ENCODE peak calls at places on chromosomes 1 and 21, in eight cellular contexts. One of them, this sample, is unnamed.

GRCh38 chr1:224502459-224503160 is 68.0 kb upstream of the WDR26 start:
- DNase-seq in ascending aorta: no peak
- DNase-seq in endothelial cell: peak; percentile 22
- DNase-seq in GM06990: no peak
- DNase-seq in MM.1S: no peak
- DNase-seq in progenitor cell of endocrine pancreas: no peak
- DNase-seq in HCT116: no peak
- DNase-seq in A549: no peak
- DNase-seq in this sample: no peak

GRCh38 chr21:43929217-43929971 is 64.4 kb downstream of the AGPAT3 start:
- DNase-seq in A549: no peak
- DNase-seq in HCT116: no peak
- DNase-seq in progenitor cell of endocrine pancreas: no peak
- DNase-seq in GM06990: no peak
- DNase-seq in MM.1S: no peak
- DNase-seq in endothelial cell: no peak
- DNase-seq in ascending aorta: no peak
- DNase-seq in this sample: no peak

GRCh38 chr1:243890576-243890975 is 40.5 kb upstream of the AKT3 start:
- DNase-seq in GM06990: no peak
- DNase-seq in A549: no peak
- DNase-seq in MM.1S: no peak
- DNase-seq in ascending aorta: no peak
- DNase-seq in HCT116: no peak
- DNase-seq in progenitor cell of endocrine pancreas: no peak
- DNase-seq in endothelial cell: no peak
- DNase-seq in this sample: no peak

GRCh38 chr1:46221749-46222148 is 18.6 kb downstream of the LURAP1 start:
- DNase-seq in A549: no peak
- DNase-seq in MM.1S: no peak
- DNase-seq in ascending aorta: no peak
- DNase-seq in HCT116: no peak
- DNase-seq in GM06990: no peak
- DNase-seq in endothelial cell: no peak
- DNase-seq in progenitor cell of endocrine pancreas: no peak
- DNase-seq in this sample: no peak

GRCh38 chr1:34794001-34794789 is 1.4 kb downstream of the GJA4 start:
- DNase-seq in ascending aorta: no peak
- DNase-seq in MM.1S: no peak
- DNase-seq in HCT116: no peak
- DNase-seq in A549: no peak
- DNase-seq in progenitor cell of endocrine pancreas: no peak
- DNase-seq in GM06990: no peak
- DNase-seq in endothelial cell: no peak
- DNase-seq in this sample: no peak

GRCh38 chr21:43721225-43721605 is 2.3 kb downstream of the PDXK start:
- DNase-seq in ascending aorta: no peak
- DNase-seq in MM.1S: no peak
- DNase-seq in endothelial cell: no peak
- DNase-seq in GM06990: no peak
- DNase-seq in A549: no peak
- DNase-seq in progenitor cell of endocrine pancreas: no peak
- DNase-seq in HCT116: no peak
- DNase-seq in this sample: no peak

GRCh38 chr1:9200441-9200840 is 34.1 kb upstream of the H6PD start:
- DNase-seq in GM06990: no peak
- DNase-seq in HCT116: no peak
- DNase-seq in ascending aorta: no peak
- DNase-seq in progenitor cell of endocrine pancreas: no peak
- DNase-seq in endothelial cell: no peak
- DNase-seq in A549: no peak
- DNase-seq in MM.1S: no peak
- DNase-seq in this sample: peak; percentile 45

GRCh38 chr1:215631040-215631439 is 63.9 kb downstream of the KCTD3 start:
- DNase-seq in GM06990: no peak
- DNase-seq in ascending aorta: no peak
- DNase-seq in progenitor cell of endocrine pancreas: no peak
- DNase-seq in MM.1S: no peak
- DNase-seq in endothelial cell: no peak
- DNase-seq in HCT116: no peak
- DNase-seq in A549: no peak
- DNase-seq in this sample: no peak

GRCh38 chr21:33360871-33361602 is 36.3 kb downstream of the IFNAR1 start:
- DNase-seq in progenitor cell of endocrine pancreas: peak; percentile 69
- DNase-seq in GM06990: peak; percentile 71
- DNase-seq in HCT116: no peak
- DNase-seq in endothelial cell: peak; percentile 82
- DNase-seq in MM.1S: peak; percentile 87
- DNase-seq in A549: peak; percentile 76
- DNase-seq in ascending aorta: peak; percentile 16
- DNase-seq in this sample: peak; percentile 73

GRCh38 chr1:73998348-73998959 is 199.5 kb downstream of the LRRIQ3 start:
- DNase-seq in A549: peak; percentile 41
- DNase-seq in endothelial cell: no peak
- DNase-seq in MM.1S: peak; percentile 72
- DNase-seq in ascending aorta: no peak
- DNase-seq in progenitor cell of endocrine pancreas: no peak
- DNase-seq in HCT116: peak; percentile 8
- DNase-seq in GM06990: peak; percentile 15
- DNase-seq in this sample: peak; percentile 10

GRCh38 chr1:210647406-210648333 is 319.0 kb downstream of the HHAT start:
- DNase-seq in progenitor cell of endocrine pancreas: no peak
- DNase-seq in MM.1S: peak; percentile 38
- DNase-seq in ascending aorta: no peak
- DNase-seq in endothelial cell: no peak
- DNase-seq in GM06990: no peak
- DNase-seq in A549: no peak
- DNase-seq in HCT116: no peak
- DNase-seq in this sample: no peak

GRCh38 chr1:31224102-31224501 is 15.6 kb downstream of the NKAIN1 start:
- DNase-seq in endothelial cell: no peak
- DNase-seq in GM06990: no peak
- DNase-seq in MM.1S: no peak
- DNase-seq in progenitor cell of endocrine pancreas: no peak
- DNase-seq in ascending aorta: no peak
- DNase-seq in HCT116: no peak
- DNase-seq in A549: no peak
- DNase-seq in this sample: no peak

GRCh38 chr1:4019606-4020331 is 119.7 kb upstream of the C1orf174 start:
- DNase-seq in HCT116: no peak
- DNase-seq in A549: no peak
- DNase-seq in MM.1S: no peak
- DNase-seq in ascending aorta: no peak
- DNase-seq in endothelial cell: no peak
- DNase-seq in progenitor cell of endocrine pancreas: no peak
- DNase-seq in GM06990: no peak
- DNase-seq in this sample: no peak

GRCh38 chr1:199460933-199461332 is 566.6 kb upstream of the NR5A2 start:
- DNase-seq in HCT116: no peak
- DNase-seq in ascending aorta: no peak
- DNase-seq in progenitor cell of endocrine pancreas: no peak
- DNase-seq in GM06990: peak; percentile 8
- DNase-seq in A549: no peak
- DNase-seq in endothelial cell: no peak
- DNase-seq in MM.1S: peak; percentile 55
- DNase-seq in this sample: no peak

GRCh38 chr1:5611431-5611830 is 380.8 kb downstream of the NPHP4 start:
- DNase-seq in GM06990: no peak
- DNase-seq in progenitor cell of endocrine pancreas: no peak
- DNase-seq in ascending aorta: no peak
- DNase-seq in MM.1S: no peak
- DNase-seq in HCT116: peak; percentile 32
- DNase-seq in endothelial cell: no peak
- DNase-seq in A549: no peak
- DNase-seq in this sample: no peak

GRCh38 chr1:210298936-210299335 is 29.8 kb upstream of the HHAT start:
- DNase-seq in HCT116: no peak
- DNase-seq in A549: no peak
- DNase-seq in MM.1S: no peak
- DNase-seq in endothelial cell: no peak
- DNase-seq in GM06990: no peak
- DNase-seq in ascending aorta: no peak
- DNase-seq in progenitor cell of endocrine pancreas: no peak
- DNase-seq in this sample: no peak

DNA sequence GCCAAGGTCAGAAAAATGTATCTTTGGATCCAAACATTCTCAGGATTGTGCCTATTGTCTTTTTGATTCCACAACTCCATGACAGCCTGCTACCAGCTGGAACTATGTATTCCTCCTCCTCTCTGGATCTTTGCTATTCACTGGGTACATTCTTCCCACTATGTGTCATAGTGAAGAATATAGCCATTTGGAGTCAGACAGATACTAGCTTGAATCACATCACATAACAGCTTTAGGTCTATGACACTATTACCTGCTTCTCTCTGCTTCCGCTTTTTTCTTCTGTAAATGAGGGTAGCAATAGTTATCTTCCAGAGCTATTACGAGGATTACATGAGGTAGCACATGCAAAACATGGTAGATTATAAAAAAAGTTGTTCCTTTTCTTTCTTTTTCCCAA is 5.4 kb upstream of the EXO1 start:
- DNase-seq in ascending aorta: no peak
- DNase-seq in MM.1S: no peak
- DNase-seq in A549: no peak
- DNase-seq in endothelial cell: no peak
- DNase-seq in HCT116: no peak
- DNase-seq in GM06990: no peak
- DNase-seq in progenitor cell of endocrine pancreas: no peak
- DNase-seq in this sample: no peak
- TF ChIP-seq CTCF in ascending aorta: no peak
- TF ChIP-seq CTCF in MM.1S: no peak
- TF ChIP-seq CTCF in A549: no peak
- TF ChIP-seq CTCF in endothelial cell: no peak
- TF ChIP-seq CTCF in HCT116: no peak
- TF ChIP-seq CTCF in GM06990: no peak
- TF ChIP-seq CTCF in progenitor cell of endocrine pancreas: no peak
- TF ChIP-seq CTCF in this sample: no peak

GRCh38 chr1:81775510-81775909 is 25.2 kb upstream of the ADGRL2 start:
- DNase-seq in A549: no peak
- DNase-seq in ascending aorta: no peak
- DNase-seq in endothelial cell: no peak
- DNase-seq in HCT116: no peak
- DNase-seq in progenitor cell of endocrine pancreas: no peak
- DNase-seq in GM06990: no peak
- DNase-seq in MM.1S: no peak
- DNase-seq in this sample: no peak
- TF ChIP-seq CTCF in A549: no peak
- TF ChIP-seq CTCF in ascending aorta: no peak
- TF ChIP-seq CTCF in endothelial cell: no peak
- TF ChIP-seq CTCF in HCT116: no peak
- TF ChIP-seq CTCF in progenitor cell of endocrine pancreas: no peak
- TF ChIP-seq CTCF in GM06990: no peak
- TF ChIP-seq CTCF in MM.1S: no peak
- TF ChIP-seq CTCF in this sample: no peak

GRCh38 chr1:171485375-171486047 is at the start of gene PRRC2C:
- DNase-seq in GM06990: peak; percentile 95
- DNase-seq in HCT116: peak; percentile 96
- DNase-seq in A549: peak; percentile 98
- DNase-seq in progenitor cell of endocrine pancreas: peak; percentile 84
- DNase-seq in MM.1S: peak; percentile 100
- DNase-seq in ascending aorta: peak; percentile 88
- DNase-seq in endothelial cell: peak; percentile 92
- DNase-seq in this sample: peak; percentile 88
- TF ChIP-seq CTCF in GM06990: peak; percentile 83
- TF ChIP-seq CTCF in HCT116: peak; percentile 76
- TF ChIP-seq CTCF in A549: peak; percentile 64
- TF ChIP-seq CTCF in progenitor cell of endocrine pancreas: peak; percentile 67
- TF ChIP-seq CTCF in MM.1S: peak; percentile 92
- TF ChIP-seq CTCF in ascending aorta: peak; percentile 89
- TF ChIP-seq CTCF in endothelial cell: peak; percentile 52
- TF ChIP-seq CTCF in this sample: peak; percentile 83

GRCh38 chr1:62908168-62908567 is 124.2 kb downstream of the ATG4C start:
- DNase-seq in GM06990: no peak
- DNase-seq in progenitor cell of endocrine pancreas: no peak
- DNase-seq in ascending aorta: no peak
- DNase-seq in MM.1S: no peak
- DNase-seq in A549: no peak
- DNase-seq in HCT116: no peak
- DNase-seq in endothelial cell: no peak
- DNase-seq in this sample: no peak

GRCh38 chr1:62905309-62905708 is 121.4 kb downstream of the ATG4C start:
- DNase-seq in endothelial cell: no peak
- DNase-seq in GM06990: no peak
- DNase-seq in A549: no peak
- DNase-seq in HCT116: no peak
- DNase-seq in ascending aorta: no peak
- DNase-seq in progenitor cell of endocrine pancreas: no peak
- DNase-seq in MM.1S: no peak
- DNase-seq in this sample: no peak

GRCh38 chr1:62905872-62906271 is 121.9 kb downstream of the ATG4C start:
- DNase-seq in A549: no peak
- DNase-seq in ascending aorta: no peak
- DNase-seq in progenitor cell of endocrine pancreas: no peak
- DNase-seq in endothelial cell: no peak
- DNase-seq in GM06990: no peak
- DNase-seq in HCT116: no peak
- DNase-seq in MM.1S: no peak
- DNase-seq in this sample: no peak

GRCh38 chr1:62904537-62904936 is 120.6 kb downstream of the ATG4C start:
- DNase-seq in endothelial cell: no peak
- DNase-seq in MM.1S: no peak
- DNase-seq in ascending aorta: no peak
- DNase-seq in A549: no peak
- DNase-seq in progenitor cell of endocrine pancreas: no peak
- DNase-seq in HCT116: no peak
- DNase-seq in GM06990: no peak
- DNase-seq in this sample: no peak

DNA sequence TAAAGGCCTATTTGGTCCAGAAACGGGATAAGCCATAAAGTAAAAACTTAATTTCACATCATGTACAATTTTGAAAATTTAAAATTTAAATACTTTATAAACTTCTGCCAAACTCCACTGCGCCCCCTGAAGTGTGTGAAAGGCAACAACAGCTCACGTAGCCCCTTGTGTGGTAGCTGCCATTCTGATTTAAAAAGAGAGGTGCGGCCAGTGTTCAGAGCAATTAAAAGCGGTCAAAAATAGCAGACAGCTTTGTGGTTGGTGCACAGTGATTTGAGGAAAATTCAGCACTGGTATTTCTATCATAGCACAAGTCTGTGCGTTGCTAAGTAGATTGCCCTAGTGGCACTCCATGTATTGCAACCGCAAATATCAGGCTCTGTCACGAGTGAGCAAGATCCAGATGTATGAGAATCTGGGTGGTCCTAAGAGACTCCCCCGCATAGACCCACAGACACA is 122.5 kb downstream of the ATG4C start:
- DNase-seq in ascending aorta: no peak
- DNase-seq in GM06990: no peak
- DNase-seq in MM.1S: no peak
- DNase-seq in A549: peak; percentile 11
- DNase-seq in progenitor cell of endocrine pancreas: no peak
- DNase-seq in endothelial cell: peak; percentile 41
- DNase-seq in HCT116: peak; percentile 21
- DNase-seq in this sample: no peak
- TF ChIP-seq CTCF in ascending aorta: no peak
- TF ChIP-seq CTCF in GM06990: peak; percentile 59
- TF ChIP-seq CTCF in MM.1S: peak; percentile 22
- TF ChIP-seq CTCF in A549: peak; percentile 8
- TF ChIP-seq CTCF in progenitor cell of endocrine pancreas: peak; percentile 56
- TF ChIP-seq CTCF in endothelial cell: peak; percentile 85
- TF ChIP-seq CTCF in HCT116: peak; percentile 78
- TF ChIP-seq CTCF in this sample: peak; percentile 34

GRCh38 chr1:7186382-7187120 is 401.3 kb downstream of the CAMTA1 start:
- DNase-seq in HCT116: no peak
- DNase-seq in GM06990: no peak
- DNase-seq in progenitor cell of endocrine pancreas: no peak
- DNase-seq in ascending aorta: no peak
- DNase-seq in endothelial cell: no peak
- DNase-seq in MM.1S: no peak
- DNase-seq in A549: no peak
- DNase-seq in this sample: no peak
- TF ChIP-seq CTCF in HCT116: peak; percentile 55
- TF ChIP-seq CTCF in GM06990: no peak
- TF ChIP-seq CTCF in progenitor cell of endocrine pancreas: peak; percentile 13
- TF ChIP-seq CTCF in ascending aorta: no peak
- TF ChIP-seq CTCF in endothelial cell: no peak
- TF ChIP-seq CTCF in MM.1S: no peak
- TF ChIP-seq CTCF in A549: no peak
- TF ChIP-seq CTCF in this sample: no peak

This sample was measured in GM13977.